ENCODE peak calls at places on chromosomes 2 and 18, in eight cellular contexts. I is gastrocnemius medialis, J is ascending aorta, V is pancreas, N is body of pancreas, H is fibroblast of lung, Y is esophagus muscularis mucosa, E is testis. F is an unnamed sample.
A peak's percentile ranks its signal among the peaks of the same experiment; 100 is the strongest.

GRCh38 chr2:18085593-18085992 is 207.1 kb downstream of the KCNS3 start:
- DNase-seq in H (no peak), N (no peak), I (no peak), V (no peak), J (no peak), E (no peak), Y (no peak), F (no peak)

GRCh38 chr2:37589298-37589697 is 82.1 kb downstream of the CDC42EP3 start:
- DNase-seq in E (no peak), H (peak; percentile 60), J (no peak), I (no peak), Y (no peak), N (no peak), V (no peak), F (no peak)

GRCh38 chr18:23049698-23050373 is 85.4 kb upstream of the CABLES1 start:
- DNase-seq in H (no peak), V (no peak), E (no peak), Y (no peak), I (no peak), J (no peak), N (no peak), F (no peak)

GRCh38 chr18:7605705-7606104 is 38.6 kb downstream of the PTPRM start:
- DNase-seq in I (no peak), E (no peak), N (no peak), Y (peak; percentile 85), V (no peak), H (no peak), J (no peak), F (peak; percentile 18)

GRCh38 chr18:2338601-2339000 is 232.7 kb downstream of the METTL4 start:
- DNase-seq in V (no peak), E (no peak), N (no peak), J (no peak), H (no peak), Y (no peak), I (no peak), F (no peak)

GRCh38 chr2:69163109-69163508 is 150.1 kb downstream of the ANTXR1 start:
- DNase-seq in H (peak; percentile 97), N (no peak), V (no peak), I (no peak), E (peak; percentile 29), Y (no peak), J (no peak), F (no peak)

GRCh38 chr2:202072737-202073396 is at the start of gene KIAA2012:
- DNase-seq in H (no peak), I (no peak), Y (no peak), E (no peak), J (no peak), V (no peak), N (peak; percentile 28), F (no peak)

GRCh38 chr2:38116762-38117161 is 40.8 kb upstream of the CYP1B1 start:
- DNase-seq in N (no peak), Y (peak; percentile 34), I (no peak), H (peak; percentile 66), J (no peak), E (no peak), V (no peak), F (no peak)

GRCh38 chr2:42135381-42136312 is 33.5 kb upstream of the EML4 start:
- DNase-seq in Y (no peak), V (no peak), H (no peak), E (no peak), N (no peak), J (no peak), I (no peak), F (no peak)

GRCh38 chr2:55879976-55880375 is 43.6 kb downstream of the EFEMP1 start:
- DNase-seq in E (no peak), V (no peak), J (no peak), H (peak; percentile 83), N (no peak), I (no peak), Y (no peak), F (no peak)

GRCh38 chr2:241863021-241863954 is 4.6 kb upstream of the PDCD1 start:
- DNase-seq in I (no peak), N (no peak), H (peak; percentile 25), Y (no peak), J (no peak), E (peak; percentile 64), V (peak; percentile 20), F (no peak)

GRCh38 chr18:66046025-66046602 is 295.3 kb downstream of the CDH7 start:
- DNase-seq in J (no peak), V (no peak), N (peak; percentile 25), Y (no peak), I (no peak), E (no peak), H (no peak), F (no peak)

GRCh38 chr2:120726245-120726644 is 9.4 kb upstream of the GLI2 start:
- DNase-seq in H (no peak), V (no peak), J (no peak), Y (no peak), E (no peak), N (no peak), I (no peak), F (no peak)

GRCh38 chr2:172097557-172098131 is 5.1 kb downstream of the DLX2 start:
- DNase-seq in V (no peak), N (no peak), H (no peak), J (no peak), I (no peak), E (no peak), Y (no peak), F (no peak)

DNA sequence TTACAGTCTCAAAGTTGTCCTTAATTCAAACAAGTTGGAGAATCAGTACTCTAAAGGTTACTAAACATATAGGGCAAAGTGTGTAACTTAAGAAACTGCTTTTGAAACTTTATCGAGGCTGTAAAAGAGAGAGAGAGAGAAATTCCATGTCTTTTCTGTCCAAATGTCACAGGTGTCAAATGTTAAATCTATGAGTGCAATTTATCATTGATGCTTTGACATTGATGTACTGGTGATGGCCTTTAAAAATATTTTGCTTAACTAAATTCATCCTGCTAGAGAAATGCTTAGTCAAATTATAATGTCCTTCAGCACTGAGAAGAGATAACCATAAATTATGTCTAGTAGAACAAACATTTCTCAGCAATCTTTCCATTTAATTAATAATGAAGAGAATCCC is 1602.1 kb upstream of the TMEFF2 start:
- DNase-seq in Y (no peak), N (no peak), J (no peak), E (no peak), I (no peak), V (no peak), H (no peak), F (no peak)
- TF ChIP-seq CTCF in Y (no peak), N (no peak), J (no peak), E (no peak), I (no peak), V (no peak), H (no peak), F (no peak)

GRCh38 chr2:229081411-229081810 is 189.7 kb downstream of the PID1 start:
- DNase-seq in I (no peak), Y (no peak), J (no peak), N (no peak), E (no peak), H (peak; percentile 6), V (no peak), F (no peak)

GRCh38 chr2:229083606-229084349 is 187.3 kb downstream of the PID1 start:
- DNase-seq in V (no peak), N (peak; percentile 15), I (no peak), J (no peak), H (no peak), E (no peak), Y (no peak), F (no peak)

GRCh38 chr2:229087229-229087628 is 183.9 kb downstream of the PID1 start:
- DNase-seq in N (no peak), H (no peak), E (no peak), J (no peak), Y (no peak), V (no peak), I (peak; percentile 20), F (no peak)

GRCh38 chr2:229085439-229085838 is 185.6 kb downstream of the PID1 start:
- DNase-seq in I (no peak), J (no peak), Y (no peak), N (no peak), V (no peak), H (no peak), E (no peak), F (no peak)

GRCh38 chr2:229084467-229084866 is 186.6 kb downstream of the PID1 start:
- DNase-seq in V (no peak), E (no peak), N (no peak), I (no peak), Y (no peak), J (no peak), H (peak; percentile 21), F (no peak)
- H3K27ac ChIP-seq in V (no peak overlapping the region), E (no peak overlapping the region), N (no peak overlapping the region), I (peak overlapping the region; percentile 73), Y (no peak overlapping the region), J (no peak overlapping the region), H (no peak overlapping the region), F (no peak overlapping the region)

DNA sequence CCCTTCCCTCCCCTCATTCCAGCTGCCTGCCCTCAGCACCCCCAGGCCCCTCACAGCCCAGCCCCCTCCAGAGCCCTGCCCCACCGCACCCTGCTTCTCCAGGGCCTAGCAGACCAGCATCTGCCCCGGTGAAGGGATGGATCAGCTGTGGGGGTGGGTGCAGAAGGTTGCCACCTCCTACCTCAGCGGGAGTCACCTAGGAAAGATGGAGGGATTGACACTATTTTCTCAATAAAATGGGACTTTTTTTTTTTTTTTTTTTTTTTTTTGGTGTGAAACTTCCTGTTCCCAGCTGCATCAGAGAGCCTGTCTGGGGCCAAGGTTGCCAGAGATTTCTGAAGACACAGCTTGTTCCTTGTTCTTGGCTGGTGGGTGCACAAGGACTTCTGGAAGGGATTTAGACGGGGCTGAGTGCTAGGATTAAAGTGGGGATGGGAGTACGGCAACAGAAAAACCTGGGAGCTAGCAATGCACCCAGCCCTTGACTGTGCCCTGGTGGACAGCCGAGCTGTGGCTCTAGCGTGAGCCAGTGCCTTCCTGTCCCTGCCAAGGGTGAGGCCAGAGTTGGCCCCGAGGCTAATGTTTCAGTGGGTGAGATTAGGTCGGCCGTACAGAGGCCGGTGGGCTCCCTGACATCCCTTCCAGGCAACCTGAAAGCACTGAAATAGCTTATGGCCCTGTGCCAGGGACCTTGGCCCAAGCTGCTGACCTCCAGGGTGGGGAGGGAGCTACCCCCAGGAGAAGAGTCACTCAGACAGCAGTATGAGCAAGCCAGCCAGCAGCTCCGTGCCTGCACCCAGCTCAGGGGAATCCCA is 4.5 kb downstream of the B3GNT7 start:
- DNase-seq in N (peak; percentile 78), J (no peak), Y (no peak), E (peak; percentile 76), V (peak; percentile 75), H (no peak), I (no peak), F (peak; percentile 69)
- TF ChIP-seq CTCF in N (no peak), J (no peak), Y (no peak), E (no peak), V (no peak), H (no peak), I (no peak), F (peak; percentile 40)

DNA sequence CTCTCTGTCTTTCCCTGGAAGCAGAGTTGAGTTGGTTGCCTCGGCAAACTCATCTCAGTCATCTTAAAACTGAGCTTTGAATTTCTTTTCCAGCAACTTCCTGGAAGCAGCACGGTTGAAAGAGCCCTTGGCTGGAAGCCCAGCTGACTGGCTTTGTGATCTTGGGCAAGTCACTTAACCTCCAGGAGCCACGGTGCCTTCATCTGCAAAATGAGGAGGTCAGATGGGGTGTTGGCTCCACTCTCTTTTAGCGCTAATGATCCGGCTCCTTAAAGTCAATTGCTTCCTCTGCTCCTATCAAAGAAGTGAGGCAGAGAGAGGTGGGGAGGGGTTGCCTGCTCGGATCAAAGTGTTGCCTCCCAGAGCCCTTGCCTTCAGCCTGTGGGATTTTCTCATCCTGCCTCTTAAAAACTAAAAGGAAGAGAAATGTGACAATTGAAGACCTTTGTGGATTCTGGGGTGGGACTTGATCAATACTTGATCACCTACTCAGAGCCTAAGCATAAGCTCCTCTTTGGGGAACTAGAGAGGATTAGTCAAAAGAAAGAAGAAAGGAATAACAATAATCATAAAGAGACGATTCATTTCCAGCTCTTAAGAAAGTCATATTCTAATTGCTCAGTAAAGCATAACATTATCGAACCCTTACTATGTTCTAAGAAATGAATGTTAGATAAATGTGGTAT is 86.6 kb downstream of the MYCN start:
- DNase-seq in E (no peak), I (no peak), N (no peak), V (no peak), J (no peak), Y (no peak), H (no peak), F (peak; percentile 60)
- H3K27ac ChIP-seq in E (no peak overlapping the region), I (no peak overlapping the region), N (no peak overlapping the region), V (no peak overlapping the region), J (no peak overlapping the region), Y (no peak overlapping the region), H (no peak overlapping the region), F (peak overlapping the region; percentile 43)

F was measured in WERI-Rb-1.